ENCODE peak calls at places on chromosomes 3 and 15, in eight cellular contexts. W is A549, D is HepG2, L is SK-N-SH, H is GM23338, Y is HL-60, B is HCT116, C is GM12878. X is an unnamed sample.

GRCh38 chr15:91790826-91791225 is 62.7 kb upstream of the SLCO3A1 start:
- DNase-seq in D (no peak), H (no peak), B (no peak), C (no peak), W (no peak), L (no peak), Y (no peak), X (no peak)

GRCh38 chr3:125110016-125110875 is 54.4 kb upstream of the HEG1 start:
- DNase-seq in L (no peak), D (no peak), Y (peak; percentile 35), C (no peak), W (peak; percentile 30), B (peak; percentile 32), H (no peak), X (no peak)

GRCh38 chr3:112686360-112686759 is 45.4 kb upstream of the CCDC80 start:
- DNase-seq in B (no peak), D (no peak), H (peak; percentile 51), Y (no peak), L (no peak), C (no peak), W (no peak), X (no peak)

GRCh38 chr3:38630070-38630469 is 19.4 kb downstream of the SCN5A start:
- DNase-seq in B (no peak), H (no peak), Y (no peak), D (no peak), W (no peak), C (no peak), L (no peak), X (no peak)

GRCh38 chr15:90375071-90375470 is 13.0 kb upstream of the IQGAP1 start:
- DNase-seq in Y (no peak), H (no peak), D (no peak), B (no peak), C (no peak), W (no peak), L (no peak), X (no peak)

GRCh38 chr3:188331166-188331565 is 177.2 kb downstream of the LPP start:
- DNase-seq in D (no peak), Y (no peak), C (no peak), L (no peak), W (no peak), B (no peak), H (no peak), X (no peak)

GRCh38 chr15:51144021-51144532 is 49.4 kb upstream of the TNFAIP8L3 start:
- DNase-seq in Y (no peak), D (no peak), W (peak; percentile 57), C (no peak), L (no peak), B (peak; percentile 34), H (peak; percentile 21), X (no peak)

GRCh38 chr15:60536951-60537350 is 58.0 kb upstream of the ICE2 start:
- DNase-seq in W (no peak), L (no peak), C (no peak), Y (no peak), H (no peak), D (no peak), B (no peak), X (no peak)

DNA sequence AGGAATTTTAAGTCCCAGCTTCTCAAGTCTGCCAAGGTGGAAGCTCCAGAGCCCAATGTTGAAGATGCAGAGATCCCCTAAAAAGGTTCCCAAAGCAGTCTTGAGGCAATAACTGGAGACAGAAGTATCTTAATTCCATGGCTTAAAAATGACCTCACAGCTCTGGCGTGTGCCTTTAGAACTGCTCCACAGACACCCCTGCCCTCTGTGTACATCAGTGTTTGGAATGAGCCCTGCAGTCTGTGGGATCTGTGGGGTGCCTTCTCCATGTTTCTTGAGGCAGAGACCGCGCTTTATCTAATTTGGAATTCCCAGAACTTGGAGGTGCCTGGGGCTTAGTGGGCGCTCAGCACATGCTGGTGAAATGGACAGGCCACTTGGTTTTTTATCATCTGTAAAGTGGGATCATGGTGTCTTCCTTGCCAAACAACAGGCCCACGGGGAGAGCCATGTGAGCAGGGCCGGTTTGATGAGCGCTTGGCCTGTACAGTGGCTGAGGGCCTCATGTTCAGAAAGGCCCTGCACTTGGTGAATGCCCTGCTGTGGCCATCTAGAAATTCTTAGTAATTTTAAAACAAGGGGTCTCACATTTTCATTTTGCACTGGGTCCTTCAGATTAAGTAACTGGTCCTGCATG is 7.1 kb downstream of the ITGA11 start:
- DNase-seq in B (no peak), D (no peak), Y (no peak), L (no peak), H (no peak), C (no peak), W (no peak), X (no peak)
- TF ChIP-seq REST in B (no peak), D (no peak), Y (no peak), L (no peak), H (no peak), C (no peak), W (no peak), X (no peak)

GRCh38 chr15:66580643-66581042 is 14.8 kb upstream of the LCTL start:
- DNase-seq in D (no peak), Y (no peak), W (no peak), C (no peak), H (no peak), L (no peak), B (no peak), X (no peak)

GRCh38 chr15:66573348-66573718 is 7.5 kb upstream of the LCTL start:
- DNase-seq in D (no peak), B (no peak), L (no peak), Y (no peak), W (no peak), C (no peak), H (no peak), X (no peak)

GRCh38 chr15:66581972-66582537 is 16.3 kb upstream of the LCTL start:
- DNase-seq in B (no peak), Y (peak; percentile 49), H (no peak), C (no peak), W (no peak), D (peak; percentile 62), L (no peak), X (no peak)

GRCh38 chr15:66573719-66574641 is 8.2 kb upstream of the LCTL start:
- DNase-seq in W (no peak), Y (no peak), D (no peak), B (no peak), C (no peak), H (no peak), L (no peak), X (no peak)

GRCh38 chr15:66578286-66578875 is 12.6 kb upstream of the LCTL start:
- DNase-seq in L (no peak), C (no peak), H (no peak), B (peak; percentile 21), W (no peak), Y (no peak), D (no peak), X (no peak)
- TF ChIP-seq REST in L (no peak), C (no peak), H (no peak), B (no peak), W (no peak), Y (no peak), D (no peak), X (no peak)

DNA sequence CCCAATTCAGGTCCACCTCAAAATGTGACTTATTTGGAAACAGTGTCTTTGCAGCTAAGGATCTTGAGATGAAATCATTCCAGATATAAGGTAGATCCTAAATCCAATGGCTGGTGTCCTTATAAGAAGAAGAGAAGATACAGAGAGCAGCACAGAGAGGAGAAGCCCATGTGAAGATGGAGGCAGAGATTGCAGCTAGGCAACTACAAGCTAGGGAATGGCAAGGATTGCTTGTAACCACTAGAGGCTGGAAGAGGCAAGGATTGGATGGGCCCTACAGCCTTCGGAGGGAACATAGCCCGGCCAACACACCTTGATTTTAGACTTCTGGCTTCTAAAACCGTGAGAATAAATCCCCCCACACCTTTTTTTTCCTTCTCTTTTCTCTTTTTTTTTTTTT is 38.5 kb downstream of the SYN2 start:
- DNase-seq in C (no peak), D (no peak), H (peak; percentile 38), W (no peak), B (no peak), L (no peak), Y (no peak), X (no peak)
- TF ChIP-seq REST in C (no peak), D (no peak), H (no peak), W (no peak), B (no peak), L (no peak), Y (no peak), X (no peak)

GRCh38 chr3:6551165-6551564 is 309.8 kb upstream of the GRM7 start:
- DNase-seq in H (no peak), B (no peak), D (no peak), Y (no peak), L (no peak), C (no peak), W (no peak), X (no peak)
- TF ChIP-seq REST in H (no peak), B (no peak), D (no peak), Y (no peak), L (no peak), C (no peak), W (no peak), X (no peak)

DNA sequence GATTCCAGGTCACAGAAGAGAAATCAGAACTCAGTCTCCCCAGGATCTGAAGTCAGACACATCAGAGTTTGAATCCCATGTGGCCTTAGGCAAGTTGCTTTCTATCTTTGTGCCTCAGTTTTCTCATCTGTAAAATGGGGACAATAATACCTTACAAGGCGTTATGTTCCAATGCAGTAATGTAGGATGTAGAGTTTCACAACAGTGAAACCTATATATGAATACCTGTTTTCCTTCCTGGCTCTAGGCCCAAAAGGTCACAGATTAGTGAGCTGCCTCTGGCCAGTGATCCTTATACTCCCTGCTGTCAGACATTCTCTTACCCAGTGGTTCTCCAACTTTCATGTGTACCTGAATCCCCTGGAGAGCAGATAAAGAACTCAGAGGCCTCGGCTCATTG is 72.9 kb upstream of the OXTR start:
- DNase-seq in H (no peak), W (no peak), Y (no peak), B (no peak), L (no peak), C (no peak), D (no peak), X (no peak)
- TF ChIP-seq REST in H (no peak), W (no peak), Y (no peak), B (no peak), L (no peak), C (no peak), D (no peak), X (no peak)

DNA sequence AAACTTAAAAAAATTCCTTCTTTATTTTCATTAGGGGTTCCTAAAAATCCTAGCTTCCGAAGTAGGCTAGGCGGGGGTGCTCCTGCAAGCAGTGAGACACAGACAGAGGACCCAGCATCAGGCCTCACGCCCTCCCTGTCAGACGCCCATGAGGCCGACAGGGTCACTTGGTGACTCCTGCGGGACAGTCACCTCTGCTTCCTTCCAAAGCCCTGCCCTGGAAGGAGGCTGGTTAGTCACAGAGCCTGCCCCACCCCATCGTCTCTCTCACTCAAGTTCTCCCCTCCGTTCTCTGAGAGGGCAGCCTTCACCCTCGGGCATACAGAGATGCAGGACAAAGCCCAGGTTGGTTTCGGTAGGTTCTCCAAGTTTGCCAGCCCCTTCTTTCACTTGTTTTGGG is 38.6 kb downstream of the EHD4 start:
- DNase-seq in Y (no peak), B (peak; percentile 61), W (peak; percentile 47), C (no peak), H (no peak), D (no peak), L (no peak), X (no peak)
- TF ChIP-seq REST in Y (no peak), B (no peak), W (no peak), C (no peak), H (no peak), D (no peak), L (no peak), X (no peak)